ENCODE peak calls at places on chromosomes 11 and 22, in six cellular contexts. H, S, O, P, T and V are unnamed samples.

GRCh38 chr11:111843659-111844058 is 27.7 kb downstream of the ALG9 start:
- ATAC-seq in O (no peak), T (no peak), H (no peak), S (no peak), P (no peak), V (no peak)

GRCh38 chr22:37126383-37126782 is 16.9 kb upstream of the TMPRSS6 start:
- ATAC-seq in H (peak; percentile 4), S (no peak), T (no peak), O (no peak), P (no peak), V (peak; percentile 18)

GRCh38 chr11:35318977-35319925 is 100.1 kb downstream of the SLC1A2 start:
- ATAC-seq in T (no peak), S (no peak), P (no peak), O (no peak), H (no peak), V (peak; percentile 23)

GRCh38 chr11:17547051-17547577 is at the start of gene OTOG:
- ATAC-seq in P (no peak), T (no peak), H (no peak), O (no peak), S (no peak), V (no peak)

GRCh38 chr11:132588366-132588765 is 943.9 kb downstream of the OPCML start:
- ATAC-seq in H (no peak), P (peak; percentile 35), O (no peak), S (no peak), T (no peak), V (no peak)

GRCh38 chr11:19566583-19567379 is 145.9 kb upstream of the NAV2 start:
- ATAC-seq in O (no peak), H (no peak), S (no peak), T (no peak), P (no peak), V (no peak)

GRCh38 chr22:35435201-35435712 is 35.3 kb downstream of the MCM5 start:
- ATAC-seq in S (no peak), T (no peak), H (peak; percentile 38), O (no peak), P (no peak), V (no peak)

GRCh38 chr11:45563801-45564200 is 101.6 kb downstream of the CHST1 start:
- ATAC-seq in O (no peak), T (no peak), P (no peak), H (no peak), S (no peak), V (no peak)

GRCh38 chr11:46216765-46217089 is 60.7 kb upstream of the CREB3L1 start:
- ATAC-seq in O (no peak), S (peak; percentile 22), T (no peak), H (no peak), P (peak; percentile 17), V (no peak)

GRCh38 chr22:20085651-20086050 is 5.6 kb downstream of the DGCR8 start:
- ATAC-seq in P (no peak), S (no peak), O (no peak), H (no peak), T (no peak), V (no peak)

GRCh38 chr22:28637225-28637624 is 42.4 kb downstream of the TTC28 start:
- ATAC-seq in S (no peak), P (no peak), T (no peak), O (no peak), H (no peak), V (no peak)

GRCh38 chr11:69085490-69086095 is 36.9 kb downstream of the TPCN2 start:
- ATAC-seq in T (no peak), O (no peak), S (peak; percentile 6), H (no peak), P (no peak), V (no peak)

GRCh38 chr11:75105462-75105925 is 8.8 kb upstream of the OR2AT4 start:
- ATAC-seq in O (no peak), T (no peak), S (no peak), P (no peak), H (no peak), V (no peak)

GRCh38 chr11:65182258-65183170 is 786 bp downstream of the CAPN1 start:
- ATAC-seq in O (no peak), H (peak; percentile 1), P (peak; percentile 2), T (peak; percentile 5), S (peak; percentile 49), V (peak; percentile 31)

GRCh38 chr11:35138606-35138948 is 394 bp upstream of the CD44 start:
- ATAC-seq in S (peak; percentile 56), P (no peak), T (no peak), O (no peak), H (no peak), V (no peak)

GRCh38 chr11:130580372-130580771 is 131.9 kb downstream of the ADAMTS15 start:
- ATAC-seq in S (peak; percentile 6), O (no peak), H (no peak), T (no peak), P (peak; percentile 9), V (no peak)

GRCh38 chr22:21984793-21985192 is 2.2 kb upstream of the TOP3B start:
- ATAC-seq in P (peak; percentile 60), S (no peak), H (no peak), O (no peak), T (no peak), V (no peak)

GRCh38 chr22:43217285-43218030 is 30.5 kb upstream of the TTLL12 start:
- ATAC-seq in H (no peak), P (no peak), T (no peak), O (no peak), S (no peak), V (no peak)

GRCh38 chr11:94152678-94153065 is 24.0 kb downstream of the PANX1 start:
- ATAC-seq in T (no peak), P (no peak), S (no peak), H (no peak), O (no peak), V (no peak)

GRCh38 chr11:30143098-30143705 is 87.6 kb upstream of the FSHB start:
- ATAC-seq in H (peak; percentile 26), T (no peak), O (no peak), S (no peak), P (peak; percentile 83), V (no peak)

GRCh38 chr22:23230348-23231068 is 50.2 kb downstream of the BCR start:
- ATAC-seq in S (no peak), H (no peak), O (no peak), T (no peak), P (no peak), V (no peak)

GRCh38 chr11:114137054-114137453 is 77.5 kb downstream of the ZBTB16 start:
- ATAC-seq in O (no peak), P (no peak), H (peak; percentile 40), S (no peak), T (no peak), V (no peak)

GRCh38 chr11:75311858-75312288 is 39.6 kb downstream of the ARRB1 start:
- ATAC-seq in O (no peak), S (peak; percentile 93), H (no peak), P (peak; percentile 52), T (no peak), V (no peak)

GRCh38 chr11:133930767-133931448 is 25.9 kb downstream of the IGSF9B start:
- ATAC-seq in T (no peak), S (no peak), H (no peak), O (no peak), P (no peak), V (no peak)

GRCh38 chr11:44094260-44094868 is 1.1 kb upstream of the EXT2 start:
- ATAC-seq in T (peak; percentile 43), S (peak; percentile 81), O (peak; percentile 54), P (peak; percentile 22), H (peak; percentile 57), V (peak; percentile 53)

GRCh38 chr11:2166091-2166851 is 5.3 kb upstream of the INS start:
- ATAC-seq in P (peak; percentile 55), O (peak; percentile 82), H (peak; percentile 58), S (peak; percentile 58), T (peak; percentile 60), V (peak; percentile 77)

GRCh38 chr22:23565288-23565941 is 14.7 kb downstream of the IGLL1 start:
- ATAC-seq in S (peak; percentile 33), P (peak; percentile 40), T (peak; percentile 27), H (peak; percentile 39), O (peak; percentile 73), V (peak; percentile 12)

GRCh38 chr22:49996532-49997220 is 15.9 kb downstream of the IL17REL start:
- ATAC-seq in P (no peak), T (no peak), S (no peak), O (no peak), H (no peak), V (no peak)

GRCh38 chr11:1151366-1152315 is 6.1 kb upstream of the MUC5AC start:
- ATAC-seq in P (no peak), O (no peak), H (no peak), T (no peak), S (no peak), V (no peak)